ENCODE peak calls at places on chromosome 16, in five cellular contexts. P, J, O, Z and N are unnamed samples.

GRCh38 chr16:31460582-31461002 is 1.3 kb downstream of the ARMC5 start:
- DNase-seq in P (peak; percentile 73), J (peak; percentile 81), O (no peak), Z (no peak), N (no peak)

GRCh38 chr16:50411034-50411433 is 42.2 kb upstream of the BRD7 start:
- DNase-seq in P (no peak), J (no peak), O (no peak), Z (no peak), N (no peak)

GRCh38 chr16:68076560-68076959 is 8.6 kb upstream of the NFATC3 start:
- DNase-seq in P (no peak), J (no peak), O (no peak), Z (no peak), N (no peak)

GRCh38 chr16:67963325-67964321 is 4.8 kb downstream of the SLC12A4 start:
- DNase-seq in P (no peak), J (no peak), O (peak; percentile 69), Z (peak; percentile 36), N (no peak)

GRCh38 chr16:4501071-4501478 is 24.9 kb downstream of the HMOX2 start:
- DNase-seq in P (peak; percentile 50), J (no peak), O (no peak), Z (no peak), N (no peak)

GRCh38 chr16:10332301-10332700 is 53.6 kb upstream of the ATF7IP2 start:
- DNase-seq in P (no peak), J (no peak), O (no peak), Z (no peak), N (no peak)

GRCh38 chr16:58421529-58421928 is 29.3 kb downstream of the GINS3 start:
- DNase-seq in P (peak; percentile 37), J (no peak), O (no peak), Z (no peak), N (no peak)

GRCh38 chr16:11273721-11274324 is 394 bp upstream of the PRM3 start:
- DNase-seq in P (no peak), J (peak; percentile 53), O (no peak), Z (no peak), N (no peak)

GRCh38 chr16:31081428-31082351 is 7.1 kb downstream of the PRSS53 start:
- DNase-seq in P (no peak), J (no peak), O (no peak), Z (no peak), N (no peak)

GRCh38 chr16:76661691-76662090 is 384.5 kb downstream of the CNTNAP4 start:
- DNase-seq in P (no peak), J (peak; percentile 4), O (no peak), Z (no peak), N (no peak)

GRCh38 chr16:82603784-82604411 is 22.9 kb upstream of the CDH13 start:
- DNase-seq in P (peak; percentile 73), J (peak; percentile 72), O (peak; percentile 78), Z (no peak), N (peak; percentile 29)

GRCh38 chr16:62545039-62545438 is 508.8 kb upstream of the CDH8 start:
- DNase-seq in P (no peak), J (no peak), O (no peak), Z (no peak), N (no peak)

GRCh38 chr16:55605756-55606155 is 39.3 kb downstream of the CAPNS2 start:
- DNase-seq in P (no peak), J (no peak), O (no peak), Z (no peak), N (no peak)

GRCh38 chr16:55482056-55482455 is 3.1 kb downstream of the MMP2 start:
- DNase-seq in P (peak; percentile 57), J (no peak), O (no peak), Z (no peak), N (no peak)

GRCh38 chr16:64478258-64478906 is 643.5 kb downstream of the CDH11 start:
- DNase-seq in P (peak; percentile 54), J (peak; percentile 57), O (no peak), Z (no peak), N (no peak)

GRCh38 chr16:85463228-85463611 is 149.9 kb upstream of the GSE1 start:
- DNase-seq in P (no peak), J (no peak), O (no peak), Z (no peak), N (no peak)

GRCh38 chr16:73095885-73096341 is 48.0 kb upstream of the ZFHX3 start:
- DNase-seq in P (no peak), J (no peak), O (no peak), Z (no peak), N (no peak)

GRCh38 chr16:67243481-67243880 is 3.8 kb downstream of the FHOD1 start:
- DNase-seq in P (no peak), J (no peak), O (no peak), Z (no peak), N (no peak)

GRCh38 chr16:14559809-14560227 is 70.2 kb downstream of the PARN start:
- DNase-seq in P (no peak), J (no peak), O (no peak), Z (no peak), N (no peak)

GRCh38 chr16:20763461-20764232 is at the start of gene ACSM3:
- DNase-seq in P (peak; percentile 76), J (peak; percentile 81), O (peak; percentile 85), Z (peak; percentile 13), N (peak; percentile 5)

GRCh38 chr16:28317040-28317880 is 24.9 kb downstream of the SBK1 start:
- DNase-seq in P (peak; percentile 34), J (peak; percentile 61), O (peak; percentile 76), Z (no peak), N (peak; percentile 59)

GRCh38 chr16:12627394-12627793 is 176.3 kb downstream of the CPPED1 start:
- DNase-seq in P (no peak), J (no peak), O (no peak), Z (no peak), N (no peak)

GRCh38 chr16:67055712-67056487 is 27.0 kb downstream of the CBFB start:
- DNase-seq in P (peak; percentile 99), J (peak; percentile 98), O (no peak), Z (no peak), N (no peak)

GRCh38 chr16:55817236-55817912 is 15.5 kb downstream of the CES1 start:
- DNase-seq in P (no peak), J (peak; percentile 13), O (no peak), Z (no peak), N (no peak)

GRCh38 chr16:79296491-79296890 is 304.0 kb downstream of the MAF start:
- DNase-seq in P (no peak), J (no peak), O (no peak), Z (no peak), N (no peak)

GRCh38 chr16:55912022-55912421 is 36.8 kb upstream of the CES5A start:
- DNase-seq in P (no peak), J (no peak), O (no peak), Z (no peak), N (no peak)

GRCh38 chr16:87201052-87201451 is 116.1 kb downstream of the C16orf95 start:
- DNase-seq in P (peak; percentile 99), J (peak; percentile 98), O (no peak), Z (no peak), N (no peak)
- H3K27ac ChIP-seq in P (no peak overlapping the region), J (peak overlapping the region; percentile 99), O (no peak overlapping the region), Z (no peak overlapping the region), N (no peak overlapping the region)

DNA sequence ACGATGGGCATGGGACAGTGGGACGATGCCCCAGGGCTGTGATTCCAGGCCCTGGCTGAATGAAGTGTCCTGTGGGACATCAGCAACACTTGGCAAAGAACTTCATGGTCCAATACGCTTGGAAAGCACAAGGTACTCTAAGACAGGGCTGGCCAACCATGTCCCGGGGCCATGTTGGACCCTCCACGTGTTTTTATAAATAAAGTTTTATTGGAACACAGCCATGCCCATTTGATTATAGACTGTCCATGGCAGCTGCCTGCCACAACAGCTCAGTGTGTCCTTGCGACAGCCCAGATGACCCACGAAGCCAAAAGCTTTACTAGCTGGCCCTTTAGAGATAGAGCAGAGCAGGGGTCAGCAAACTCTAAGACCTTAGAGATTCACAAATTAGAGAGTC is 282.1 kb downstream of the C16orf95 start:
- DNase-seq in P (no peak), J (no peak), O (no peak), Z (no peak), N (no peak)
- H4K91ac ChIP-seq in P (no peak overlapping the region), J (no peak overlapping the region), O (no peak overlapping the region), Z (no peak overlapping the region), N (no peak overlapping the region)

GRCh38 chr16:1116693-1117077 is 20.6 kb upstream of the C1QTNF8 start:
- DNase-seq in P (no peak), J (no peak), O (no peak), Z (no peak), N (no peak)

GRCh38 chr16:1113489-1113888 is 17.4 kb upstream of the C1QTNF8 start:
- DNase-seq in P (no peak), J (no peak), O (no peak), Z (no peak), N (no peak)

GRCh38 chr16:1109648-1110047 is 13.6 kb upstream of the C1QTNF8 start:
- DNase-seq in P (no peak), J (no peak), O (no peak), Z (no peak), N (no peak)

GRCh38 chr16:1113889-1114526 is 18.0 kb upstream of the C1QTNF8 start:
- DNase-seq in P (no peak), J (no peak), O (no peak), Z (no peak), N (no peak)

DNA sequence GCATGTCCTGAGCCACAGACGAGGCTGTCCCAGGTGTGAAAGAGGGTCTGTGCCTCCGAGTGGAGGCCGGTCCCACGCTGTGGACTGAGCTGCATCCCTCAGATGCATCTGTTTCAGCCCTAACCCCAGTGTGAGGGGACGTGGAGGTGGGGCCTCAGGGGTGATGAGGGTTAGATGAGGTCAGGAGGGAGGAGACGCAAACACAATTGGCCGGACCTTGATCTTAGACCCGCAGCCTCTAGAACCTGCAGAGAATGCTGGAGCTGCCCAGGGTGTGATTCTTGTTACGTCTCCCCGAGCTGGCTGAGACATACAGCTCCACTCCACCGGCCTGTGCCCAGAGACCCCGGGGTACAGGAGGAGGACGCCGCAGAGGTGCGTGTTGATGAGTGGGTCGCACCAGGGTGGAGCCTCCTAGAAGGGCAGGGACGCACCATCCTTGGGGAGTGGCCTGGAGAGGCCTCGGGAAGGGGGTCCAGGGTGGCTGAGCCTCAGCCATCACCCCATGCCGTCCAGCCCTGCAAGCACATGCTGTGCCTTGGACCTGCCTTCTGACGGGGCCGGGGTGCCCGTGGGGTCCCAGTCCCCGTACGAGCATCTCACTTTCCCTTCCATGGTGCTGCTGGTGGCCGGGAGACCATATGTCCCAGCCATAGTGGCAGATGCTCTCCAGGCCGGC is 16.6 kb upstream of the C1QTNF8 start:
- DNase-seq in P (no peak), J (no peak), O (no peak), Z (no peak), N (no peak)
- H2AK5ac ChIP-seq in P (no peak overlapping the region), J (no peak overlapping the region), O (no peak overlapping the region), Z (no peak overlapping the region), N (peak overlapping the region; percentile 19)

DNA sequence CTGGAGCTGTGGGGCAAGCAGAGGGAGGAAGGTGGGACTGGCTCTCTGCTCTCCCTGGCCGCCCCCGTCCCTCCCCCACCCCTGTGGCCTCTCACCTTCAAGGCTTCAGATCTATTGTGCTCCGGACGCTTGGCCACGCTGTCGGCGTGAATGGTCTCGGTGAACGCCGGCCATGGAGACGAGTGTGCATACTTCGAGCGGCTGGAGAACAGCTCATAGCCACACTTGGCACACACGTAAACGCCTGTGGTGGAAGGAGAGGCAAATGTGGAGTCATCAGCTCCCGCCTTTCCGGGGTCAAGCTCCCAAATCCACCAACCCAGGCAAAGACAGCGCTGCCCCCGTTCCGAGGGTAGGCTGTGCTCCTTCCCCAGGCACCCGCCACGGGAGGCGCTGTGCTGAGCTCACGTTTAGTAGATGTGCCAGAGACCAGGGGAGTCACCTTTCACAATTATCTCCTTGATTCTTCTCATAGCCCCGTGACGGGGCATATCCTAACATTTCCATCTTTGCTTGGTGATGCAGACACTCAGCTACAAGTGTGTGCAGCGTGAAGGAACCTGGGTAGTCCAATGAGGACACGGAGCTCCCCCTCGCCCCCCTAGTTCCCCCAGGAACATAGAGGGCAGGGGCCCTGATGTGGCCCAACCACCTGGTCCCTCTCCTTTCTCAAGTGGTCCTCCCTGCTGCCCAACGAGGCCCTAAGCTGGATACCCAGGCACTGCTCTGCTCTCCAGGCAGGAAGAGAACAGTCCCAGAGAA is 1.7 kb downstream of the MSRB1 start:
- DNase-seq in P (no peak), J (no peak), O (peak; percentile 75), Z (no peak), N (no peak)
- H3K27ac ChIP-seq in P (no peak overlapping the region), J (peak overlapping the region; percentile 5), O (no peak overlapping the region), Z (no peak overlapping the region), N (no peak overlapping the region)